ENCODE peak calls at places on chromosomes 16 and 17, in five cellular contexts. S is HCT116, X is HepG2, U is Panc1, Z is upper lobe of left lung. C is an unnamed sample. For H3K4me1, the result is how much of the 10 kb centered on the place peaks cover.

GRCh38 chr17:9022553-9023388 is 1.5 kb downstream of the NTN1 start:
- ATAC-seq in X (no peak), Z (peak), U (peak), S (no peak), C (peak)

GRCh38 chr17:17921192-17922082 is 50.8 kb downstream of the TOM1L2 start:
- ATAC-seq in Z (peak), X (peak), S (peak), U (peak), C (peak)

GRCh38 chr17:9517396-9517795 is 58.2 kb downstream of the STX8 start:
- ATAC-seq in U (no peak), Z (no peak), S (no peak), X (no peak), C (no peak)

GRCh38 chr16:56999409-57000270 is 10.3 kb downstream of the NLRC5 start:
- ATAC-seq in X (no peak), U (peak), Z (no peak), S (no peak), C (no peak)

GRCh38 chr16:51418258-51418657 is 267.2 kb upstream of the SALL1 start:
- ATAC-seq in S (no peak), X (no peak), U (no peak), Z (no peak), C (no peak)

GRCh38 chr17:66963521-66964082 is 905 bp upstream of the CACNG4 start:
- ATAC-seq in Z (no peak), S (peak), U (peak), X (no peak), C (no peak)

GRCh38 chr17:31313982-31314787 is at the start of gene EVI2B:
- ATAC-seq in S (no peak), X (no peak), U (peak), Z (peak), C (no peak)

GRCh38 chr16:68298907-68299515 is 11.7 kb downstream of the SLC7A6OS start:
- ATAC-seq in S (no peak), Z (peak), X (peak), U (peak), C (peak)

GRCh38 chr17:55238197-55238930 is 26.4 kb upstream of the HLF start:
- ATAC-seq in X (peak), Z (peak), S (peak), U (peak), C (peak)

GRCh38 chr16:12728471-12728870 is 75.2 kb downstream of the CPPED1 start:
- ATAC-seq in U (no peak), S (no peak), X (no peak), Z (no peak), C (no peak)

GRCh38 chr16:20899503-20900298 is 457 bp downstream of the DCUN1D3 start:
- ATAC-seq in Z (peak), U (no peak), X (peak), S (peak), C (peak)

GRCh38 chr17:42249681-42250446 is 26.3 kb downstream of the STAT5B start:
- ATAC-seq in U (no peak), S (no peak), X (no peak), Z (no peak), C (no peak)

GRCh38 chr16:80604600-80605355 is 64.0 kb downstream of the DYNLRB2 start:
- ATAC-seq in S (no peak), Z (no peak), X (no peak), U (no peak), C (no peak)

GRCh38 chr17:2207815-2208515 is 95.6 kb downstream of the SMG6 start:
- ATAC-seq in U (no peak), X (no peak), S (no peak), Z (no peak), C (no peak)

GRCh38 chr16:20844588-20844987 is 38.3 kb downstream of the REXO5 start:
- ATAC-seq in S (no peak), X (no peak), Z (no peak), U (no peak), C (no peak)

GRCh38 chr16:11104168-11105037 is 151.6 kb downstream of the SOCS1 start:
- ATAC-seq in X (no peak), U (no peak), Z (no peak), S (no peak), C (no peak)

GRCh38 chr16:57577691-57578224 is 35.3 kb downstream of the ADGRG5 start:
- ATAC-seq in U (no peak), Z (no peak), X (no peak), S (no peak), C (no peak)

GRCh38 chr17:78120971-78121800 is 7.4 kb downstream of the TMC6 start:
- ATAC-seq in Z (no peak), X (no peak), S (no peak), U (no peak), C (no peak)

GRCh38 chr16:70453891-70454220 is 539 bp upstream of the FCSK start:
- ATAC-seq in Z (peak), U (peak), S (no peak), X (peak), C (no peak)

GRCh38 chr16:85335584-85336492 is 223.6 kb upstream of the CIBAR2 start:
- ATAC-seq in U (peak), S (no peak), Z (no peak), X (peak), C (no peak)

GRCh38 chr16:74730049-74730683 is 29.5 kb upstream of the MLKL start:
- ATAC-seq in S (peak), Z (no peak), U (no peak), X (no peak), C (no peak)

GRCh38 chr17:57032343-57032742 is 52.7 kb upstream of the AKAP1 start:
- ATAC-seq in Z (peak), X (no peak), U (no peak), S (no peak), C (peak)

GRCh38 chr17:52155301-52155700 is 3.2 kb downstream of the CA10 start:
- ATAC-seq in Z (no peak), S (no peak), X (no peak), U (no peak), C (no peak)

GRCh38 chr16:27330542-27330941 is 16.8 kb downstream of the IL4R start:
- ATAC-seq in X (no peak), Z (peak), U (no peak), S (no peak), C (peak)

GRCh38 chr17:5942687-5943086 is 127.5 kb upstream of the WSCD1 start:
- ATAC-seq in Z (no peak), U (no peak), S (no peak), X (no peak), C (no peak)

GRCh38 chr17:15999974-16000827 is 577 bp downstream of the TTC19 start:
- ATAC-seq in U (peak), S (peak), Z (peak), X (no peak), C (peak)

GRCh38 chr17:31015639-31016038 is 44.8 kb downstream of the RNF135 start:
- ATAC-seq in U (peak), S (no peak), X (peak), Z (no peak), C (no peak)

GRCh38 chr16:10623059-10623458 is 42.7 kb upstream of the EMP2 start:
- ATAC-seq in X (no peak), S (no peak), Z (no peak), U (no peak), C (no peak)

GRCh38 chr17:2060681-2061440 is 6.0 kb downstream of the HIC1 start:
- ATAC-seq in Z (no peak), X (no peak), U (no peak), S (no peak), C (peak)

GRCh38 chr17:67056746-67057490 is 12.6 kb downstream of the CACNG1 start:
- ATAC-seq in S (no peak), U (no peak), X (no peak), Z (no peak), C (no peak)

GRCh38 chr16:1651509-1652342 is 26.4 kb upstream of the JPT2 start:
- ATAC-seq in U (no peak), Z (no peak), S (peak), X (peak), C (no peak)

GRCh38 chr16:50692644-50692998 is 785 bp upstream of the NOD2 start:
- ATAC-seq in U (no peak), X (no peak), S (no peak), Z (no peak), C (no peak)

GRCh38 chr16:626787-627457 is 3.9 kb upstream of the WFIKKN1 start:
- ATAC-seq in Z (peak), X (no peak), S (peak), U (peak), C (no peak)

GRCh38 chr16:87316923-87317765 is at the start of gene C16orf95:
- ATAC-seq in U (peak), S (peak), Z (peak), X (peak), C (peak)

GRCh38 chr17:51371732-51372151 is 111.4 kb downstream of the UTP18 start:
- ATAC-seq in U (peak), X (peak), Z (peak), S (peak), C (peak)

DNA sequence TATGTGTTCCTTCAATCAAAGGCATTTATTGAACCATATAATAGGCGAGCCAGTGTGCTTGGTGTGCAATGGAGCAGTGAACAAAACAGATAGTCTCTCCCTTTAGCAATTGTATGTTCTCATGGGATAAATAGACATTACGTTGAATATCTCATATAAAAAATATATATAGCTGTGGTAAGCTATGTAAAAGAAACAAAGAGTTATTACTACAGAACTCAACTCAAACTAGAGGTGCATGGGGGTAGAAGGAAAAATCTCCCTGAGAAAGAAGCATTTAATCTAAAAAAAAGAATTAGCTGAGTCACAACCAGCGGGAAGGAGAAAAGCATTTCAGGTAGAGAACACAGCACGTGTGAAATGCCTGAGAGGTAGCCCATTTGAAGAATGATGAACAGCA is 919.3 kb downstream of the CDH11 start:
- ATAC-seq in Z (no peak), U (no peak), X (no peak), S (no peak), C (no peak)
- H3K4me1 ChIP-seq in Z (under half), U (under half), X (under half), S (under half), C (under half)

GRCh38 chr17:3732171-3732570 is 8.5 kb downstream of the HASPIN start:
- ATAC-seq in S (no peak), X (peak), Z (no peak), U (peak), C (peak)
- TF ChIP-seq POLR2AphosphoS5 in S (no peak), X (no peak), Z (no peak), U (no peak), C (no peak)

GRCh38 chr17:28665994-28666393 is 4.0 kb downstream of the SUPT6H start:
- ATAC-seq in Z (no peak), S (no peak), X (no peak), U (no peak), C (no peak)
- H3K4me3 ChIP-seq in Z (no peak), S (no peak), X (no peak), U (no peak), C (no peak)

GRCh38 chr17:45672301-45672700 is 111.8 kb upstream of the CRHR1 start:
- ATAC-seq in Z (no peak), X (no peak), U (no peak), S (peak), C (no peak)
- H3K4me1 ChIP-seq in Z (under half), X (under half), U (under half), S (under half), C (under half)

GRCh38 chr16:54076006-54076504 is 210.5 kb downstream of the IRX3 start:
- ATAC-seq in U (no peak), Z (no peak), X (no peak), S (no peak), C (no peak)

GRCh38 chr16:54075446-54075845 is 211.1 kb downstream of the IRX3 start:
- ATAC-seq in U (no peak), S (no peak), Z (no peak), X (no peak), C (no peak)

GRCh38 chr16:54077412-54077821 is 209.2 kb downstream of the IRX3 start:
- ATAC-seq in S (peak), Z (no peak), U (peak), X (no peak), C (no peak)

DNA sequence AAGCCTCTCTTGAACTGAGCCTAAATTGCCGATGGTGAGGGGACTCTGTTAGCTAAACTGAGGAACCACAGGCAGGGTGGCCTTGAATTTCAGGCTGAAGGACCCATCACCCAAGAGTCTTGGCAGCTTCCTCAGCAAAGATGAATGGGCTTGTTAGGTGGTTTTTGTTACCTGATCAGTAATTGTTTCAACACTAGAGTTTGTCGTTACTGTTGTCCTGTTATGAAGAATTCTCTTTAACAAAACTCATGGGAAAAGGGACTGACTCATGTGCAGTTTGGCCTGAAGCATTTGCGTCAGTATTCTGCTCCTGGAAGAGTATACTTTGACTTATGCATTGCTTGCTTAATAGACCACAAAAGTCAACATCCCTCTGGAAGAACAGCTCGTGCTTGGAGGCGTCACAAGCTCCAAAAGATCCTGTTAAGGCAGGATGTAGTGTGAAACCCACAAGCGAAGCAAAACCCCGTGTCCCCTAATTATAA is 206.0 kb downstream of the IRX3 start:
- ATAC-seq in U (peak), X (peak), S (no peak), Z (peak), C (no peak)
- TF ChIP-seq POLR2AphosphoS5 in U (no peak), X (no peak), S (no peak), Z (no peak), C (no peak)

GRCh38 chr17:4395111-4395478 is 28.6 kb upstream of the UBE2G1 start:
- ATAC-seq in S (no peak), X (no peak), U (no peak), Z (no peak), C (no peak)
- H3K4me3 ChIP-seq in S (no peak), X (no peak), U (no peak), Z (no peak), C (no peak)

GRCh38 chr16:17365211-17365541 is 105.6 kb downstream of the XYLT1 start:
- ATAC-seq in X (no peak), Z (no peak), S (no peak), U (no peak), C (no peak)
- H3K4me1 ChIP-seq in X (under half), Z (half or more), S (under half), U (under half), C (under half)

DNA sequence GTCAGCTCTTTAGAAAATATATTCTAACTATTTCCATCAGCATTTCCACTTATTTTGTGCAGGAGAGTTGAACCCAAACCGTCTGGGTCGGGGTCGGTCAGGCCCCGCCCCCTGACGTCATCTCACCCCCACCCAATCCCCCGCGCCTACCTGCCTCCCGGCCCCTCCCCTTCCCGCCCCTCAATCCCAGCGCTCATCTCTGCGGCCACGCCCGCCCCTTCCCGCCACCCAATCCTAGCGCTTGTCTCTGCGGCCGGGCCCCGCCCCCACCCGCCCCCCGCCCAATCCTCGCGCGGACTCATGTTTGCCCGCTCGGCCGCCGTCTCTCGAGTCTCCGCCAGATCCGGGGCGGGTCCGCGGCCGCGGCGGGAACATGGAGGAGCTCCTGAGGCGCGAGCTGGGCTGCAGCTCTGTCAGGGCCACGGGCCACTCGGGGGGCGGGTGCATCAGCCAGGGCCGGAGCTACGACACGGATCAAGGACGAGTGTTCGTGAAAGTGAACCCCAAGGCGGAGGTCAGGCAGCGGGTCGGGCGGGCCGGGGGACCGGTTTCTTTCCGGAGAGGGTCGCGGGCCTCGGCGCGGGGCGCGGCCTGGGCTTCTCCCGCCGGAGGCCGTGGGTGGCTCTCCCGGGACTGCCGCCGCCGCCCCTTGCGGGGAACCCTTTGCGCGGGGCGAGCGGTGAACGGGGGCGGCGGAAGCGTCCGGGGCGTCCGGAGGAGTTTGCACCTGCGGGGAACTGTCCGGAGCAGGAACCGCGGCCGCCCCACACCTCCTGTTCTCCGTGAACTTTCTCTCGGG is at the start of gene FN3KRP:
- ATAC-seq in U (peak), S (peak), X (peak), Z (peak), C (peak)
- TF ChIP-seq POLR2AphosphoS5 in U (peak), S (peak), X (peak), Z (peak), C (peak)

DNA sequence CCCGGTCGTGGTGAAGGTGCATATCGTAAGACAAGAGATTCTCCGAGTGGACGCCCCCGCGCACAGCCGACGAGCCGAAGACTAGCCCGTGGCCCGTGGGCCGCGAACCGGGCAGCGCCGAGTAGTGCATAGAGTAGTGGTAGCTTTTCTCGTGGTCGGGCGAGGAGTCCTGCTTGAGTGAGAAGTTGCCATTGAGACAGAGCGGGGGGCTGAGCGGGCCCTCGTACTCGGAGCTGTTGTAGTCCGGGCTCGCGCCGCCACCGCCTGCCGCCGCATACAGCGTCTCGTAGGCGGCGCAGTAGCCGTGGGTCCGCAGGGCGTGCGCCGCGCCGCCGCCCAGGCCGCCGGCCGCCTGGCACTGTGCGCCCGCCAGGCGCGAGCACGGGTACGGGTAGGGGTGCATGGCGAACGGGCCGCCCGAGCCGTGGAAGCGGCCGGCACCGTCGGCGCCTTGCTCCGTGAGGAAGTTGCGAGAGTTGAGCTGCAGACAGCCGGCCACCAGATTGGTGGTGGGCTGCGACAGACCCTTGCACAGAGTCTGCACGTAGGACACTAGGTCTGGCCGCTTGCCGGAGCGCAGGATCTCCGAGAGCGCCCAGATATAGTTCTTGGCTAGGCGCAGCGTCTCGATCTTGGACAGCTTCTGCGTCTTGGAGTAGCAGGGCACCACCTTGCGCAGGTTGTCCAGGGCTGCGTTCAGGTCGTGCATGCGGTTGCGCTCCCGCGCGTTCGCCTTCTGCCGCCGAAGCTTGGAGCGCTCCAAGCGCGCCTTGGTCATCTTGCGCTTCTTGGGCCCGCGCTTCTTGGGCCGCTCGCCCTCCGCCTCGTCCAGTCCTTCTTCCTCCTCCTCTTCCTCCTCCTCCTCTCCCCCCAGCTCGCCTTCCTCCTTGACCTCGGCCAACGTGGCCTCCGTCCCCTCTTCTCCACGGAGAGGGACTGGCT is 2.0 kb downstream of the NEUROD2 start:
- ATAC-seq in X (peak), U (peak), S (no peak), Z (peak), C (no peak)
- H3K4me3 ChIP-seq in X (no peak), U (peak), S (no peak), Z (peak), C (no peak)